ENCODE peak calls at places on chromosomes 11 and 22, in nine cellular contexts. One of them, this sample, is unnamed.

GRCh38 chr11:128632151-128632791 is 44.9 kb upstream of the ETS1 start:
- DNase-seq in AG10803: peak
- DNase-seq in fibroblast of lung: peak
- DNase-seq in foreskin keratinocyte: no peak
- DNase-seq in H1: peak
- DNase-seq in stomach: no peak
- DNase-seq in transverse colon: peak
- DNase-seq in PC-3: peak
- DNase-seq in heart left ventricle: no peak
- DNase-seq in this sample: peak

GRCh38 chr11:78542007-78542406 is 32.7 kb downstream of the NARS2 start:
- DNase-seq in AG10803: no peak
- DNase-seq in fibroblast of lung: peak
- DNase-seq in foreskin keratinocyte: no peak
- DNase-seq in H1: no peak
- DNase-seq in stomach: no peak
- DNase-seq in transverse colon: no peak
- DNase-seq in PC-3: no peak
- DNase-seq in heart left ventricle: no peak
- DNase-seq in this sample: no peak

GRCh38 chr11:129861702-129862107 is 33.7 kb downstream of the NFRKB start:
- DNase-seq in AG10803: peak
- DNase-seq in fibroblast of lung: peak
- DNase-seq in foreskin keratinocyte: peak
- DNase-seq in H1: no peak
- DNase-seq in stomach: peak
- DNase-seq in transverse colon: peak
- DNase-seq in PC-3: peak
- DNase-seq in heart left ventricle: peak
- DNase-seq in this sample: peak

GRCh38 chr11:19938051-19938856 is 222.0 kb downstream of the DBX1 start:
- DNase-seq in AG10803: peak
- DNase-seq in fibroblast of lung: peak
- DNase-seq in foreskin keratinocyte: no peak
- DNase-seq in H1: peak
- DNase-seq in stomach: peak
- DNase-seq in transverse colon: peak
- DNase-seq in PC-3: peak
- DNase-seq in heart left ventricle: no peak
- DNase-seq in this sample: no peak

GRCh38 chr11:72030428-72031045 is 31.8 kb downstream of the IL18BP start:
- DNase-seq in AG10803: no peak
- DNase-seq in fibroblast of lung: no peak
- DNase-seq in foreskin keratinocyte: no peak
- DNase-seq in H1: no peak
- DNase-seq in stomach: no peak
- DNase-seq in transverse colon: no peak
- DNase-seq in PC-3: no peak
- DNase-seq in heart left ventricle: no peak
- DNase-seq in this sample: no peak

GRCh38 chr22:19194751-19195536 is 16.4 kb upstream of the SLC25A1 start:
- DNase-seq in AG10803: no peak
- DNase-seq in fibroblast of lung: no peak
- DNase-seq in foreskin keratinocyte: no peak
- DNase-seq in H1: no peak
- DNase-seq in stomach: no peak
- DNase-seq in transverse colon: no peak
- DNase-seq in PC-3: no peak
- DNase-seq in heart left ventricle: no peak
- DNase-seq in this sample: no peak

GRCh38 chr22:23245799-23246136 is 65.5 kb downstream of the BCR start:
- DNase-seq in AG10803: no peak
- DNase-seq in fibroblast of lung: peak
- DNase-seq in foreskin keratinocyte: no peak
- DNase-seq in H1: no peak
- DNase-seq in stomach: no peak
- DNase-seq in transverse colon: no peak
- DNase-seq in PC-3: no peak
- DNase-seq in heart left ventricle: no peak
- DNase-seq in this sample: no peak

GRCh38 chr22:46297151-46297819 is 615 bp downstream of the GTSE1 start:
- DNase-seq in AG10803: peak
- DNase-seq in fibroblast of lung: peak
- DNase-seq in foreskin keratinocyte: no peak
- DNase-seq in H1: no peak
- DNase-seq in stomach: no peak
- DNase-seq in transverse colon: no peak
- DNase-seq in PC-3: peak
- DNase-seq in heart left ventricle: no peak
- DNase-seq in this sample: no peak

GRCh38 chr11:10778217-10778970 is 27.3 kb downstream of the CTR9 start:
- DNase-seq in AG10803: peak
- DNase-seq in fibroblast of lung: peak
- DNase-seq in foreskin keratinocyte: no peak
- DNase-seq in H1: no peak
- DNase-seq in stomach: no peak
- DNase-seq in transverse colon: no peak
- DNase-seq in PC-3: no peak
- DNase-seq in heart left ventricle: peak
- DNase-seq in this sample: peak

GRCh38 chr11:126630893-126631292 is 275.4 kb downstream of the ST3GAL4 start:
- DNase-seq in AG10803: no peak
- DNase-seq in fibroblast of lung: no peak
- DNase-seq in foreskin keratinocyte: no peak
- DNase-seq in H1: no peak
- DNase-seq in stomach: no peak
- DNase-seq in transverse colon: no peak
- DNase-seq in PC-3: no peak
- DNase-seq in heart left ventricle: no peak
- DNase-seq in this sample: no peak

GRCh38 chr11:126630488-126630887 is 275.0 kb downstream of the ST3GAL4 start:
- DNase-seq in AG10803: no peak
- DNase-seq in fibroblast of lung: no peak
- DNase-seq in foreskin keratinocyte: no peak
- DNase-seq in H1: no peak
- DNase-seq in stomach: no peak
- DNase-seq in transverse colon: no peak
- DNase-seq in PC-3: no peak
- DNase-seq in heart left ventricle: no peak
- DNase-seq in this sample: no peak

GRCh38 chr11:126627376-126627775 is 271.9 kb downstream of the ST3GAL4 start:
- DNase-seq in AG10803: no peak
- DNase-seq in fibroblast of lung: no peak
- DNase-seq in foreskin keratinocyte: no peak
- DNase-seq in H1: no peak
- DNase-seq in stomach: no peak
- DNase-seq in transverse colon: no peak
- DNase-seq in PC-3: no peak
- DNase-seq in heart left ventricle: no peak
- DNase-seq in this sample: no peak

GRCh38 chr11:126628450-126628789 is 272.9 kb downstream of the ST3GAL4 start:
- DNase-seq in AG10803: no peak
- DNase-seq in fibroblast of lung: no peak
- DNase-seq in foreskin keratinocyte: no peak
- DNase-seq in H1: no peak
- DNase-seq in stomach: no peak
- DNase-seq in transverse colon: no peak
- DNase-seq in PC-3: no peak
- DNase-seq in heart left ventricle: no peak
- DNase-seq in this sample: no peak

GRCh38 chr11:126628790-126629621 is 273.5 kb downstream of the ST3GAL4 start:
- DNase-seq in AG10803: peak
- DNase-seq in fibroblast of lung: no peak
- DNase-seq in foreskin keratinocyte: no peak
- DNase-seq in H1: no peak
- DNase-seq in stomach: no peak
- DNase-seq in transverse colon: no peak
- DNase-seq in PC-3: no peak
- DNase-seq in heart left ventricle: no peak
- DNase-seq in this sample: no peak
- TF ChIP-seq CTCF in AG10803: peak
- TF ChIP-seq CTCF in fibroblast of lung: no peak
- TF ChIP-seq CTCF in foreskin keratinocyte: no peak
- TF ChIP-seq CTCF in H1: peak
- TF ChIP-seq CTCF in stomach: no peak
- TF ChIP-seq CTCF in transverse colon: no peak
- TF ChIP-seq CTCF in PC-3: no peak
- TF ChIP-seq CTCF in heart left ventricle: no peak
- TF ChIP-seq CTCF in this sample: no peak

GRCh38 chr11:84543367-84544159 is 1083.6 kb downstream of the DLG2 start:
- DNase-seq in AG10803: no peak
- DNase-seq in fibroblast of lung: no peak
- DNase-seq in foreskin keratinocyte: no peak
- DNase-seq in H1: peak
- DNase-seq in stomach: no peak
- DNase-seq in transverse colon: no peak
- DNase-seq in PC-3: no peak
- DNase-seq in heart left ventricle: no peak
- DNase-seq in this sample: no peak
- TF ChIP-seq CTCF in AG10803: no peak
- TF ChIP-seq CTCF in fibroblast of lung: no peak
- TF ChIP-seq CTCF in foreskin keratinocyte: no peak
- TF ChIP-seq CTCF in H1: peak
- TF ChIP-seq CTCF in stomach: no peak
- TF ChIP-seq CTCF in transverse colon: no peak
- TF ChIP-seq CTCF in PC-3: no peak
- TF ChIP-seq CTCF in heart left ventricle: no peak
- TF ChIP-seq CTCF in this sample: no peak

DNA sequence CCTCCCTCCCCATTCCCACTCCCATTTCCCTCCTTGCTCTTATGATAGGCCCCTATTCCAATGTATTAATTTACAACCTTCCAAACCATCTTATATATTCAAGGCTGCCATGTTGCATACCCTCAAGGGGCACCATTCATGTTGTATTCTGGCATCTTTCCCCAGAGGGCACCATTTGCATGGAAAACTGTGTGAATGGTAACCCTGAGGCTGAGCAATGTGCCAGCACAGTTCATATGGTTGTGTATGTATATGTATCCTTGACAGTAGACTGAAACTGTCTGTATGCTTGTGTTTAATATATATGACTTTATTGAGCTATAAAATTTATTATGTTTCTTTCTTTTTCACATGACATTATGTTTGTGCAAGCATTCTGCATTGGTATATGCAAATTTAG is 7.3 kb downstream of the RASSF10 start:
- DNase-seq in AG10803: no peak
- DNase-seq in fibroblast of lung: no peak
- DNase-seq in foreskin keratinocyte: no peak
- DNase-seq in H1: no peak
- DNase-seq in stomach: no peak
- DNase-seq in transverse colon: peak
- DNase-seq in PC-3: peak
- DNase-seq in heart left ventricle: no peak
- DNase-seq in this sample: no peak
- TF ChIP-seq CTCF in AG10803: no peak
- TF ChIP-seq CTCF in fibroblast of lung: no peak
- TF ChIP-seq CTCF in foreskin keratinocyte: peak
- TF ChIP-seq CTCF in H1: no peak
- TF ChIP-seq CTCF in stomach: no peak
- TF ChIP-seq CTCF in transverse colon: no peak
- TF ChIP-seq CTCF in PC-3: peak
- TF ChIP-seq CTCF in heart left ventricle: no peak
- TF ChIP-seq CTCF in this sample: no peak

GRCh38 chr11:125348704-125349635 is 147.1 kb downstream of the FEZ1 start:
- DNase-seq in AG10803: peak
- DNase-seq in fibroblast of lung: peak
- DNase-seq in foreskin keratinocyte: no peak
- DNase-seq in H1: peak
- DNase-seq in stomach: peak
- DNase-seq in transverse colon: peak
- DNase-seq in PC-3: peak
- DNase-seq in heart left ventricle: peak
- DNase-seq in this sample: no peak
- TF ChIP-seq CTCF in AG10803: peak
- TF ChIP-seq CTCF in fibroblast of lung: peak
- TF ChIP-seq CTCF in foreskin keratinocyte: peak
- TF ChIP-seq CTCF in H1: peak
- TF ChIP-seq CTCF in stomach: no peak
- TF ChIP-seq CTCF in transverse colon: peak
- TF ChIP-seq CTCF in PC-3: peak
- TF ChIP-seq CTCF in heart left ventricle: peak
- TF ChIP-seq CTCF in this sample: peak

GRCh38 chr11:107757661-107758060 is 45.8 kb upstream of the SLN start:
- DNase-seq in AG10803: no peak
- DNase-seq in fibroblast of lung: no peak
- DNase-seq in foreskin keratinocyte: no peak
- DNase-seq in H1: no peak
- DNase-seq in stomach: no peak
- DNase-seq in transverse colon: no peak
- DNase-seq in PC-3: peak
- DNase-seq in heart left ventricle: no peak
- DNase-seq in this sample: no peak
- TF ChIP-seq CTCF in AG10803: no peak
- TF ChIP-seq CTCF in fibroblast of lung: no peak
- TF ChIP-seq CTCF in foreskin keratinocyte: peak
- TF ChIP-seq CTCF in H1: peak
- TF ChIP-seq CTCF in stomach: no peak
- TF ChIP-seq CTCF in transverse colon: no peak
- TF ChIP-seq CTCF in PC-3: peak
- TF ChIP-seq CTCF in heart left ventricle: no peak
- TF ChIP-seq CTCF in this sample: no peak

GRCh38 chr11:64564947-64565889 is 25.8 kb upstream of the SLC22A12 start:
- DNase-seq in AG10803: no peak
- DNase-seq in fibroblast of lung: no peak
- DNase-seq in foreskin keratinocyte: no peak
- DNase-seq in H1: peak
- DNase-seq in stomach: no peak
- DNase-seq in transverse colon: no peak
- DNase-seq in PC-3: no peak
- DNase-seq in heart left ventricle: no peak
- DNase-seq in this sample: no peak
- TF ChIP-seq CTCF in AG10803: no peak
- TF ChIP-seq CTCF in fibroblast of lung: no peak
- TF ChIP-seq CTCF in foreskin keratinocyte: peak
- TF ChIP-seq CTCF in H1: peak
- TF ChIP-seq CTCF in stomach: no peak
- TF ChIP-seq CTCF in transverse colon: no peak
- TF ChIP-seq CTCF in PC-3: peak
- TF ChIP-seq CTCF in heart left ventricle: no peak
- TF ChIP-seq CTCF in this sample: no peak

DNA sequence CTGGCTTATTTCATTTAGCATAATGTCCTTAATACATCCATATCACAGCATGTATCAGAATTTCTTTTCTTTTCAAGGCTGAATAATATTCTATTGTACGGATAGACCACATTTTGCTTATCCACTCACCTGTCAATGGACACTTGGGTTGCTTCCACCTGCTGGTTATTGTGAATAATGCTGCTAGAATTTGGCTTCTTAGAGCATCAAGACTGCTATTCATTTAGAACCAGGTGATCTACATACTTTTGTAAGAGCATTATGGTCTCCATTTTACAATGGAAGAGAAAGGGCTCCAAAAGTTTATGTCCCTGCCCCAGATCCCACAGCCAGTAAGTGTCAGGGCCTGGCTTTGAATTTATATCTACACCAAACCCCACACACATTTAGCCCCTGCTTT is 100.7 kb upstream of the CD82 start:
- DNase-seq in AG10803: no peak
- DNase-seq in fibroblast of lung: no peak
- DNase-seq in foreskin keratinocyte: no peak
- DNase-seq in H1: no peak
- DNase-seq in stomach: no peak
- DNase-seq in transverse colon: no peak
- DNase-seq in PC-3: peak
- DNase-seq in heart left ventricle: no peak
- DNase-seq in this sample: no peak
- TF ChIP-seq CTCF in AG10803: no peak
- TF ChIP-seq CTCF in fibroblast of lung: no peak
- TF ChIP-seq CTCF in foreskin keratinocyte: peak
- TF ChIP-seq CTCF in H1: peak
- TF ChIP-seq CTCF in stomach: no peak
- TF ChIP-seq CTCF in transverse colon: no peak
- TF ChIP-seq CTCF in PC-3: peak
- TF ChIP-seq CTCF in heart left ventricle: no peak
- TF ChIP-seq CTCF in this sample: no peak